ENCODE peak calls at places on chromosomes 2 and 18, in nine cellular contexts. V, Y, R, W, J, I, X, U and F are unnamed samples. For H3K4me1, the result is how much of the 10 kb centered on the place peaks cover.

GRCh38 chr2:11933854-11934253 is 187.4 kb downstream of the LPIN1 start:
- DNase-seq in V (no peak), Y (no peak), R (no peak), W (no peak), J (no peak), I (no peak), X (peak), U (no peak), F (no peak)

GRCh38 chr2:70391988-70392387 is 90.1 kb upstream of the FAM136A start:
- DNase-seq in V (no peak), Y (no peak), R (no peak), W (no peak), J (no peak), I (no peak), X (no peak), U (no peak), F (no peak)

GRCh38 chr2:197555467-197555866 is 39.6 kb downstream of the MOB4 start:
- DNase-seq in V (no peak), Y (no peak), R (no peak), W (no peak), J (no peak), I (no peak), X (no peak), U (no peak), F (no peak)

GRCh38 chr2:149342509-149342908 is 12.1 kb downstream of the LYPD6 start:
- DNase-seq in V (no peak), Y (no peak), R (no peak), W (no peak), J (no peak), I (no peak), X (no peak), U (no peak), F (no peak)

GRCh38 chr2:241770936-241771285 is 5.7 kb upstream of the GAL3ST2 start:
- DNase-seq in V (no peak), Y (no peak), R (no peak), W (no peak), J (no peak), I (no peak), X (peak), U (no peak), F (no peak)

GRCh38 chr2:73877071-73877802 is 15.6 kb upstream of the ACTG2 start:
- DNase-seq in V (no peak), Y (no peak), R (no peak), W (no peak), J (no peak), I (no peak), X (no peak), U (no peak), F (no peak)

GRCh38 chr18:48481092-48481491 is 57.7 kb upstream of the CTIF start:
- DNase-seq in V (no peak), Y (no peak), R (no peak), W (no peak), J (no peak), I (no peak), X (no peak), U (no peak), F (no peak)

GRCh38 chr18:54529444-54529843 is 61.6 kb upstream of the DYNAP start:
- DNase-seq in V (no peak), Y (no peak), R (no peak), W (no peak), J (no peak), I (no peak), X (no peak), U (no peak), F (no peak)

GRCh38 chr2:147824625-147825024 is 20.2 kb upstream of the ACVR2A start:
- DNase-seq in V (no peak), Y (no peak), R (no peak), W (no peak), J (no peak), I (no peak), X (no peak), U (no peak), F (no peak)

GRCh38 chr2:235432741-235433520 is 60.9 kb upstream of the AGAP1 start:
- DNase-seq in V (no peak), Y (no peak), R (no peak), W (peak), J (no peak), I (no peak), X (no peak), U (no peak), F (no peak)

GRCh38 chr2:172953411-172953810 is 122.2 kb upstream of the MAP3K20 start:
- DNase-seq in V (no peak), Y (no peak), R (no peak), W (no peak), J (no peak), I (no peak), X (no peak), U (no peak), F (no peak)

GRCh38 chr2:70069049-70069448 is 18.2 kb upstream of the PCBP1 start:
- DNase-seq in V (no peak), Y (peak), R (no peak), W (no peak), J (no peak), I (no peak), X (no peak), U (peak), F (no peak)

GRCh38 chr2:240260664-240261063 is 120.2 kb upstream of the OTOS start:
- DNase-seq in V (no peak), Y (no peak), R (no peak), W (no peak), J (no peak), I (no peak), X (no peak), U (no peak), F (no peak)

GRCh38 chr2:75079575-75079974 is 119.7 kb downstream of the TACR1 start:
- DNase-seq in V (no peak), Y (no peak), R (no peak), W (no peak), J (no peak), I (no peak), X (no peak), U (no peak), F (no peak)

GRCh38 chr2:79065176-79065575 is 22.6 kb downstream of the REG1B start:
- DNase-seq in V (no peak), Y (no peak), R (no peak), W (no peak), J (no peak), I (no peak), X (no peak), U (no peak), F (no peak)

GRCh38 chr2:41709702-41710599 is 337.9 kb upstream of the PKDCC start:
- DNase-seq in V (no peak), Y (no peak), R (no peak), W (no peak), J (no peak), I (no peak), X (no peak), U (no peak), F (no peak)

DNA sequence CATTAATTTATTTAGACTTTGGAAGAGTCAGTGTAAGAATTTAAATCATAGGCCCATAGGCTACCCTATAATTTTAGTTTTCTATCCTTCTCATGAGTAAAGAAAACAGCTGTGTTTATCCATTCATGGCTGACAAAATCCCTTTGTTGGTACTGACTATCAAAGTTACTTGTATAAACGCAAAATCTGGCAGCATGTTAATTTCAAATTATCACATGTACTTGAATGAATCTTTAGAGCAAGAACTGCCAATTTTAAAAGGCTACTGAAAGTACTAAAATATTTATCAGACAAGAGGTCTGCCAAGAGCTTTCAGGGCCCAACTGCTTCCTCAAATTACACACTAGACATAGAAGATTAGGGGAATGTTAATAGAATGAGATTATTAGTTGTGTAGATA is 66.6 kb downstream of the MYL12B start:
- DNase-seq in V (no peak), Y (no peak), R (no peak), W (no peak), J (no peak), I (no peak), X (no peak), U (no peak), F (no peak)
- H3K4me3 ChIP-seq in V (no peak), Y (no peak), R (no peak), W (no peak), J (no peak), I (no peak), X (no peak), U (no peak), F (no peak)

GRCh38 chr2:47891369-47892337 is 14.6 kb downstream of the FBXO11 start:
- DNase-seq in V (no peak), Y (no peak), R (no peak), W (no peak), J (no peak), I (no peak), X (no peak), U (no peak), F (no peak)

GRCh38 chr2:47890711-47891368 is 15.5 kb downstream of the FBXO11 start:
- DNase-seq in V (no peak), Y (no peak), R (no peak), W (no peak), J (no peak), I (no peak), X (no peak), U (no peak), F (no peak)

GRCh38 chr2:47888581-47889280 is 17.6 kb downstream of the FBXO11 start:
- DNase-seq in V (no peak), Y (no peak), R (no peak), W (no peak), J (no peak), I (no peak), X (no peak), U (no peak), F (no peak)

GRCh38 chr2:47893771-47894170 is 12.5 kb downstream of the FBXO11 start:
- DNase-seq in V (no peak), Y (no peak), R (no peak), W (no peak), J (no peak), I (no peak), X (no peak), U (no peak), F (no peak)

GRCh38 chr2:47892338-47892730 is 14.0 kb downstream of the FBXO11 start:
- DNase-seq in V (no peak), Y (no peak), R (no peak), W (no peak), J (no peak), I (no peak), X (no peak), U (no peak), F (no peak)
- H3K4me1 ChIP-seq in V (half or more), Y (under half), R (under half), W (half or more), J (under half), I (under half), X (half or more), U (under half), F (under half)

GRCh38 chr2:8538531-8538930 is 143.3 kb upstream of the ID2 start:
- DNase-seq in V (no peak), Y (no peak), R (no peak), W (no peak), J (no peak), I (no peak), X (no peak), U (no peak), F (no peak)
- H3K4me3 ChIP-seq in V (no peak), Y (no peak), R (no peak), W (no peak), J (no peak), I (no peak), X (no peak), U (no peak), F (no peak)

GRCh38 chr18:8988262-8988871 is 114.1 kb upstream of the NDUFV2 start:
- DNase-seq in V (peak), Y (peak), R (no peak), W (peak), J (peak), I (peak), X (no peak), U (peak), F (peak)

GRCh38 chr18:8990276-8991031 is 112.0 kb upstream of the NDUFV2 start:
- DNase-seq in V (peak), Y (peak), R (peak), W (peak), J (no peak), I (no peak), X (no peak), U (no peak), F (no peak)

GRCh38 chr18:8989017-8989416 is 113.5 kb upstream of the NDUFV2 start:
- DNase-seq in V (no peak), Y (no peak), R (no peak), W (no peak), J (no peak), I (no peak), X (no peak), U (no peak), F (no peak)

GRCh38 chr18:8989855-8990254 is 112.6 kb upstream of the NDUFV2 start:
- DNase-seq in V (no peak), Y (peak), R (no peak), W (no peak), J (no peak), I (no peak), X (no peak), U (no peak), F (no peak)

DNA sequence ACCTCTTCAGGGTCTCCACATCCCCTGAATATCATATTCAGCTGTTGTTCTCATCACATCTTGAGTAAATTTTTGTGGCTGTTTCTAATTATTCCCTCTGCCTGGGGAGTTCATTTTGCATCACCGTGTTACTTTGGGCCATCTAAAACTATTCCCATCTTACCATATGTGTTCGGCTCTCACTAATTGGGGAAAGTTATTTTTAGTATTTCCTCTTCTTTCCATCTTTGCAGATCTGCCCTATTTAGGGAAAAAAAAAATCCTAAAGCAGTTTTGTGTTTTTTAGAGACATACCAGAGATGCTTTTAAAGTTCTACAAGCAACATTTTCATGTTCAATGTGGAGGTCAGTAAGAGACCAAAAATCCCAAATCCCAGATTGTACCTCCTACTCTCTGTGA is 111.4 kb upstream of the NDUFV2 start:
- DNase-seq in V (no peak), Y (no peak), R (no peak), W (no peak), J (no peak), I (no peak), X (no peak), U (no peak), F (no peak)
- H3K4me1 ChIP-seq in V (under half), Y (under half), R (under half), W (under half), J (under half), I (under half), X (under half), U (under half), F (under half)

DNA sequence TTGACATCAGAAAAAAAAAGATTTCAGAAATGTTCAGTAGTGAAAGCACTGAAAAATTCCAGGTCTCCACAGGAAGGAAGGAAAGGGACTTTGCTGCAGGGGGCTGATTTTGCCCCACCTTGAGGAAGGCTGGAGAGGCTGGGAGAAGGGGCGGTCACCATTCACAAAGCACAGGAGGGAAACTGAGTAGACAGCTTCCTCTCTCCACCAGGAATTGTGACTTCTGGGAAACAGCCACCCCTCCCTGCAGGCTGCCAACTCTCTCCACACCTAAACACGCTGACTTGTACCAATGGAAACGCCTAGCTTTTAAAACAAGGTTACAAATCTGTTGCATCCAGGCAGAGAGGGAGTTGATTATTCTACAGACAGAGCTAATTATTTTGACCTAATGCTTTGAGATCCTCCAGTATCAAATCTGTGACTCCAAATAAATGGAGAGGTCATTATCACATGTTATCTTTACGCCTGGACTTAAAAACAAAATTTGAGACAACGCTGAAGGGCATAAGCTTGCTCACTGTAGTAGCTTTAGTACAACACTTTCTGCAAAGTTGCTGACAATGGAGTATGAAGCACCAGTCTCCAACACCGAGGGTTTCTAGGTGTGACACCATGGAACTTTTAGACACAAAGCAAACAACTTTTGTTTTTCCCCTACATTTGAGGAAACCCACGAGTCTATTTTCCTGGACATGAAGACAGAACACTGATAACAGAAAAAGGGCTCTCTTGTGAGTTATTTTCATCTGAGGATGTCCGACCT is 42.7 kb downstream of the EPHA4 start:
- DNase-seq in V (no peak), Y (no peak), R (no peak), W (peak), J (no peak), I (no peak), X (no peak), U (peak), F (no peak)
- H3K4me3 ChIP-seq in V (no peak), Y (no peak), R (no peak), W (no peak), J (no peak), I (no peak), X (no peak), U (no peak), F (no peak)

GRCh38 chr2:37566517-37566961 is 104.9 kb downstream of the CDC42EP3 start:
- DNase-seq in V (no peak), Y (no peak), R (no peak), W (no peak), J (no peak), I (no peak), X (no peak), U (no peak), F (peak)
- H3K4me1 ChIP-seq in V (under half), Y (under half), R (under half), W (under half), J (under half), I (under half), X (under half), U (under half), F (under half)

GRCh38 chr18:12258719-12259705 is 4.9 kb downstream of the CIDEA start:
- DNase-seq in V (peak), Y (no peak), R (no peak), W (no peak), J (no peak), I (no peak), X (no peak), U (no peak), F (no peak)

GRCh38 chr18:12262748-12263147 is 8.6 kb downstream of the CIDEA start:
- DNase-seq in V (peak), Y (no peak), R (no peak), W (no peak), J (no peak), I (no peak), X (no peak), U (no peak), F (no peak)

DNA sequence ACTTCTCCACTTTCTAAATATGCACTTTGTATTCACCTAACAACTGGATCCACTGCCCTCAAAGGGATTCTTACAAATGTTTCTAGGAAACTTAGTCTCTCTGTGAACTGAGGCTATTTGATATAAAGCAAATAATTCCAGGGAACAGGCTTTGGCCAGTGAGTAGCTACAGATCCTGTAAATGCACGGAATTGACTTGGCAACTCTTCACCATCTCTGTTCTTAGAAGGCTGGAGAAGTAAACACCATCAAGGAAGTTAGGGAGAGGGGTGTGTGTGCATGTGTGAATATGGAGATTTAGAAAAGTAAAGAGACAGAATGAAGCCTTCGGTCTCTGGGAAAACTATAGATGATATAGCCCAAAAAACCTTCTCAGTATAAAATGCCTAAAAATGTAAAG is 10.7 kb downstream of the CIDEA start:
- DNase-seq in V (no peak), Y (no peak), R (no peak), W (no peak), J (no peak), I (no peak), X (no peak), U (no peak), F (no peak)
- H3K4me3 ChIP-seq in V (no peak), Y (no peak), R (no peak), W (no peak), J (no peak), I (no peak), X (no peak), U (no peak), F (no peak)